ENCODE peak calls at places on chromosomes 2 and 18, in five cellular contexts. L is activated T-cell treated with anti-CD3 and anti-CD28 coated beads, Interleukin-2, amount 50 U/mL, for 48 hours; D is activated T-helper 1 cell treated with anti-CD3 and anti-CD28 coated beads, Interleukin-2, amount 50 U/mL, for 16 hours; A is cardiac muscle cell; F is NCI-H774. O is an unnamed sample.

GRCh38 chr18:24398515-24398914 is 891 bp upstream of the OSBPL1A start:
- DNase-seq in L (no peak), D (no peak), A (no peak), F (no peak), O (no peak)

GRCh38 chr2:237729681-237730475 is 68.7 kb upstream of the RBM44 start:
- DNase-seq in A (no peak), D (no peak), L (peak), F (no peak), O (no peak)

GRCh38 chr18:1383465-1383864 is 478.8 kb downstream of the ADCYAP1 start:
- DNase-seq in F (no peak), D (no peak), L (no peak), A (no peak), O (no peak)

GRCh38 chr2:173164361-173164760 is 88.7 kb downstream of the MAP3K20 start:
- DNase-seq in D (no peak), L (no peak), A (no peak), F (peak), O (no peak)

GRCh38 chr2:111662771-111663470 is 221.1 kb downstream of the ANAPC1 start:
- DNase-seq in D (no peak), A (no peak), F (no peak), L (peak), O (no peak)

GRCh38 chr2:43222472-43223146 is 3.8 kb downstream of the ZFP36L2 start:
- DNase-seq in F (no peak), L (no peak), D (no peak), A (no peak), O (no peak)

GRCh38 chr18:48034651-48035555 is 104.4 kb upstream of the SMAD2 start:
- DNase-seq in A (peak), D (no peak), L (no peak), F (no peak), O (no peak)

GRCh38 chr2:89844221-89844943 is 1152.9 kb downstream of the RPIA start:
- DNase-seq in F (no peak), A (no peak), L (no peak), D (no peak), O (no peak)

GRCh38 chr18:22813648-22814328 is 119.3 kb upstream of the RBBP8 start:
- DNase-seq in L (no peak), A (peak), F (peak), D (no peak), O (no peak)